ENCODE peak calls at places on chromosomes 16 and 17, in nine cellular contexts. J is fibroblast of lung, R is AG04450, C is iPS DF 6.9, X is SK-N-SH, Z is aorta, K is spleen, A is left ventricle myocardium inferior, N is stomach. T is an unnamed sample.

GRCh38 chr17:29155235-29155965 is 24.8 kb downstream of the MYO18A start:
- DNase-seq in R (no peak), A (no peak), N (peak; percentile 65), X (peak; percentile 66), Z (peak; percentile 79), J (peak; percentile 48), C (no peak), K (peak; percentile 81), T (peak; percentile 81)

GRCh38 chr16:57708168-57708567 is 13.6 kb downstream of the DRC7 start:
- DNase-seq in N (no peak), J (no peak), R (no peak), Z (peak; percentile 2), A (no peak), K (no peak), C (no peak), X (no peak), T (no peak)

GRCh38 chr16:67537270-67537635 is 8.6 kb downstream of the RIPOR1 start:
- DNase-seq in K (peak; percentile 94), N (peak; percentile 58), Z (peak; percentile 87), R (no peak), C (no peak), J (peak; percentile 37), A (peak; percentile 79), X (peak; percentile 85), T (peak; percentile 88)

GRCh38 chr17:61700252-61700651 is 109.2 kb upstream of the NACA2 start:
- DNase-seq in R (no peak), C (no peak), J (peak; percentile 13), X (no peak), K (no peak), A (no peak), N (no peak), Z (no peak), T (no peak)

GRCh38 chr17:44564429-44564828 is 7.1 kb downstream of the FZD2 start:
- DNase-seq in N (no peak), K (no peak), Z (no peak), C (no peak), X (no peak), J (no peak), R (no peak), A (no peak), T (no peak)

GRCh38 chr16:81866820-81867440 is 87.8 kb downstream of the PLCG2 start:
- DNase-seq in Z (peak; percentile 80), N (peak; percentile 55), K (peak; percentile 92), X (no peak), C (no peak), J (no peak), R (no peak), A (peak; percentile 68), T (no peak)

GRCh38 chr17:39818282-39819000 is 45.7 kb downstream of the IKZF3 start:
- DNase-seq in R (no peak), C (no peak), Z (no peak), X (no peak), K (no peak), N (no peak), A (no peak), J (no peak), T (no peak)

GRCh38 chr16:528111-529011 is 849 bp downstream of the CAPN15 start:
- DNase-seq in N (peak; percentile 66), Z (no peak), A (no peak), C (no peak), K (peak; percentile 88), X (peak; percentile 76), R (no peak), J (peak; percentile 56), T (peak; percentile 68)

GRCh38 chr16:71883193-71883848 is 661 bp downstream of the ZNF821 start:
- DNase-seq in Z (peak; percentile 63), C (no peak), X (no peak), N (no peak), K (peak; percentile 91), A (peak; percentile 31), R (no peak), J (no peak), T (peak; percentile 88)

GRCh38 chr16:80804061-80804450 is 342 bp downstream of the CDYL2 start:
- DNase-seq in J (peak; percentile 67), X (no peak), K (peak; percentile 87), C (no peak), A (peak; percentile 43), R (peak; percentile 30), N (no peak), Z (peak; percentile 62), T (peak; percentile 75)

DNA sequence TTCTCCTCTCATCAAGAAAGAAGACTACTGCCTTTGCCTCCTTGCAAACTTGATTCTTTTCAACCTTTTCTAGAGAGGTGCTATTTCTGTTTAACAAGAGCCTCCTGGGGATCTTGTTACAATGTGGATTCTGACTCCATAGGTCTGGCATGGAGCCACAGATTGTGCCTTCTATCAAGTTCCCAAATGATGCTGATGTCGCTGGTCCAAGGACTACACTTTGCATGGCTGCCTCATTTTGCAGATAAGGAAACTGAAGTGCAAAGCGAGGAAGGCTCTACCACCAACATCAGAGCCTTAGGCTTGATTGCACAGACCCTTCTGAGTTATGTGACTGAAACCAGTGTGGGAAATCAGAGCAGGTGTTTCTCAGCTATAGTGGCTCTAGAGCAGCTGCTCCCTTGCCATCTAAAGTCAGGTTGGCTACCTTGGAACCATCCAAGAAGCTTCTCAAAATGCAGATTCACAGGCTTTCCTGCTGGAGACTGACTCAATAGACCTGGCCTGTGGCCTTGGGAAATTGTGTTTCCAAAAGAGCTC is 377.9 kb downstream of the SOX9 start:
- DNase-seq in Z (no peak), N (no peak), K (no peak), C (no peak), X (no peak), R (no peak), J (no peak), A (no peak), T (no peak)
- H3K27ac ChIP-seq in Z (no peak overlapping the region), N (no peak overlapping the region), K (no peak overlapping the region), C (no peak overlapping the region), X (no peak overlapping the region), R (no peak overlapping the region), J (no peak overlapping the region), A (no peak overlapping the region), T (no peak overlapping the region)

GRCh38 chr17:82491533-82491932 is 28.0 kb upstream of the FOXK2 start:
- DNase-seq in N (no peak), C (no peak), A (no peak), K (no peak), J (no peak), Z (no peak), R (no peak), X (peak; percentile 22), T (no peak)

GRCh38 chr17:82493517-82493840 is 26.1 kb upstream of the FOXK2 start:
- DNase-seq in Z (no peak), R (no peak), A (no peak), C (no peak), X (no peak), K (no peak), J (no peak), N (no peak), T (no peak)

GRCh38 chr17:82494236-82495055 is 25.1 kb upstream of the FOXK2 start:
- DNase-seq in A (peak; percentile 81), Z (peak; percentile 94), J (peak; percentile 97), K (peak; percentile 96), X (peak; percentile 94), R (peak; percentile 91), C (peak; percentile 78), N (peak; percentile 88), T (peak; percentile 99)

GRCh38 chr17:82491196-82491530 is 28.4 kb upstream of the FOXK2 start:
- DNase-seq in K (no peak), X (no peak), A (no peak), R (no peak), N (no peak), C (no peak), J (no peak), Z (no peak), T (no peak)

DNA sequence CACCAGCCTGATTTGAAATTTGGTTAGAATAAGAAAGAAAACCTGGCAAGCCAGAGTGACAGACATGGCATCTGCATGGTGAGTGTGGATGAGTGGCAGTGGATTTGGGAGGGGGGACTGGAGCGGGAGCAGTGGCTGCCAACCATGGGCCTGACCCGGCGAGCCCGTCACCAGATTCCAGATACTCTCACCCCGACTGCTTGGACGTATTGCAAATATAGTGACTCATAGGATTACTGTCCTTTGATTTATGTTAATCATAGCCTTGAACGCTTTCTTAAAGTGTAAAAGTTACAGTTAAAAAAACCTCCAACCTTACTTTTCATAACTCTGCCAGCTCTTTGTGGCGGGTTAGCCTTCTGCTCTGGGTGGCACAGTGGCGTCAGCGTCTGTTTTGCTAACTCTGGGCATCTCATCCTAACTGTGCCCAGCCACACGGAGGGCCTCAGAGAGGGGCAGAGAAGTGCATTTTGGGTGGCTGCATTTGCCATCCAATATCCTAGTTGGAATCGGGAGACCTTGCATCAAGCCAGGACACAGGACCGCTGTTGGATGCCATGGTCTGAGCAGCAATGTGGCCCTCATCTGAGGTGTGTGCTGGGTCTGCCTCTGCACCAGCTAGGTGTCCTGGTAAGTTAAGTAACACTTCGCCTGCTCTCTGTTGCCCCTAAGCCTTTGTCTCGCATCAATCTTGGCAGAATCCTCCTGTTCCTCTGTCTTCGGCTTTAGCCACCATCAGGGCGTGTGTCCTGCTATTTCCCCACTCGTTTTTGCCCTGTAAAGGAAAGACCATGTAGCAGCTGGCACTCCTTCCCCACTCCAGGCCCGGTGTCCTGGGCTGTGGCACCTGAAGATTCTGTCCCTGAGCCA is 26.6 kb upstream of the FOXK2 start:
- DNase-seq in N (no peak), A (no peak), R (peak; percentile 13), C (no peak), K (no peak), Z (no peak), X (peak; percentile 48), J (peak; percentile 75), T (no peak)
- H3K27ac ChIP-seq in N (peak overlapping the region; percentile 74), A (no peak overlapping the region), R (peak overlapping the region; percentile 31), C (no peak overlapping the region), K (no peak overlapping the region), Z (no peak overlapping the region), X (peak overlapping the region; percentile 41), J (no peak overlapping the region), T (no peak overlapping the region)

GRCh38 chr17:48054238-48055185 is 6.4 kb downstream of the NFE2L1 start:
- DNase-seq in C (peak; percentile 99), A (peak; percentile 76), N (peak; percentile 53), X (peak; percentile 97), J (peak; percentile 86), K (peak; percentile 75), Z (peak; percentile 72), R (no peak), T (peak; percentile 100)

GRCh38 chr17:48051706-48052486 is 3.7 kb downstream of the NFE2L1 start:
- DNase-seq in X (no peak), K (peak; percentile 50), N (peak; percentile 38), Z (peak; percentile 71), R (no peak), A (peak; percentile 74), J (peak; percentile 85), C (no peak), T (peak; percentile 66)

GRCh38 chr17:48055531-48056245 is 7.5 kb downstream of the NFE2L1 start:
- DNase-seq in A (no peak), X (no peak), C (peak; percentile 82), K (peak; percentile 34), Z (no peak), J (peak; percentile 95), N (no peak), R (peak; percentile 60), T (peak; percentile 92)

GRCh38 chr17:48052956-48053757 is 5.0 kb downstream of the NFE2L1 start:
- DNase-seq in X (peak; percentile 80), A (peak; percentile 89), C (no peak), N (peak; percentile 39), J (peak; percentile 47), R (no peak), K (peak; percentile 78), Z (peak; percentile 61), T (peak; percentile 65)

GRCh38 chr17:48053758-48054237 is 5.6 kb downstream of the NFE2L1 start:
- DNase-seq in X (no peak), A (no peak), J (no peak), R (no peak), C (no peak), Z (no peak), N (no peak), K (no peak), T (no peak)
- H3K27ac ChIP-seq in X (peak overlapping the region; percentile 95), A (peak overlapping the region; percentile 97), J (no peak overlapping the region), R (no peak overlapping the region), C (no peak overlapping the region), Z (peak overlapping the region; percentile 46), N (peak overlapping the region; percentile 99), K (no peak overlapping the region), T (peak overlapping the region; percentile 70)

GRCh38 chr16:86501989-86502855 is 8.1 kb upstream of the FOXF1 start:
- DNase-seq in C (no peak), A (no peak), Z (no peak), R (no peak), K (no peak), N (no peak), J (no peak), X (no peak), T (no peak)
- H3K27ac ChIP-seq in C (no peak overlapping the region), A (no peak overlapping the region), Z (no peak overlapping the region), R (no peak overlapping the region), K (no peak overlapping the region), N (peak overlapping the region; percentile 91), J (no peak overlapping the region), X (no peak overlapping the region), T (no peak overlapping the region)

T was measured in endodermal cell.